ENCODE peak calls at places on chromosomes 16 and 17, in four cellular contexts. T, Z, Q and S are unnamed samples.

GRCh38 chr17:4753392-4753791 is 13.7 kb upstream of the CXCL16 start:
- DNase-seq in T (no peak), Z (no peak), Q (no peak), S (no peak)

GRCh38 chr17:78322327-78322857 is 37.5 kb downstream of the SOCS3 start:
- DNase-seq in T (no peak), Z (no peak), Q (no peak), S (peak)

GRCh38 chr16:29825145-29826044 is 5.1 kb downstream of the MVP start:
- DNase-seq in T (peak), Z (peak), Q (peak), S (peak)

GRCh38 chr17:11564483-11565380 is 33.5 kb upstream of the DNAH9 start:
- DNase-seq in T (no peak), Z (peak), Q (no peak), S (no peak)

GRCh38 chr17:65856865-65857264 is 295.4 kb upstream of the AXIN2 start:
- DNase-seq in T (no peak), Z (no peak), Q (peak), S (no peak)

GRCh38 chr17:72976971-72977767 is 115.3 kb downstream of the SLC39A11 start:
- DNase-seq in T (no peak), Z (peak), Q (peak), S (peak)

GRCh38 chr16:22198547-22199293 is 7.4 kb upstream of the EEF2K start:
- DNase-seq in T (no peak), Z (no peak), Q (no peak), S (no peak)

GRCh38 chr16:20676268-20676828 is 21.1 kb downstream of the ACSM1 start:
- DNase-seq in T (peak), Z (no peak), Q (no peak), S (peak)

GRCh38 chr17:60354223-60354622 is 37.7 kb downstream of the USP32 start:
- DNase-seq in T (no peak), Z (no peak), Q (peak), S (no peak)

GRCh38 chr17:51734462-51734861 is 424.1 kb downstream of the CA10 start:
- DNase-seq in T (peak), Z (no peak), Q (no peak), S (no peak)

GRCh38 chr16:49881890-49882289 is 26.0 kb upstream of the ZNF423 start:
- DNase-seq in T (no peak), Z (no peak), Q (no peak), S (no peak)

GRCh38 chr17:19540706-19541370 is 7.2 kb downstream of the SLC47A1 start:
- DNase-seq in T (no peak), Z (no peak), Q (no peak), S (no peak)

GRCh38 chr17:75832164-75832651 is 12.0 kb downstream of the UNC13D start:
- DNase-seq in T (no peak), Z (no peak), Q (peak), S (peak)

DNA sequence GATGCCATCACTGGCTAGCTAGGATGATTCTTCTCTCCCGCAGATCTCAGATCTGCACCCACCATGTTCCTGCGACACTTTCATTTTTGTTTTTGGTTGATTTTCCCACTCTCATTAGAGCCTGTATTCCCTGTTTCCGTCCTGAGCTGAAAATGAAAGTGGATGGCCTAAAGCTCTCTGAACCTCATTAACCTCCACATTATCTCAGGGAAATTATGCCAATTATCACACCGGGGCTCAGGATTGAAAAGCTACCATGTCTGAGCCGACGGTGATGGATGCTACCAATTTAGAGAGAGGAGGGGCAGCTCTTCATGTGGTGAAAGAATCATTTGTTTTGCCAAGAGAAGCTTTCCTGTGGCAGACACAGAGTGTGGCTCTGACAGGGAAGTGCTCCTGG is 410.4 kb upstream of the CDH11 start:
- DNase-seq in T (no peak), Z (no peak), Q (no peak), S (no peak)
- H3K4me3 ChIP-seq in T (no peak), Z (no peak), Q (peak), S (no peak)

GRCh38 chr17:57515662-57516211 is 229.4 kb downstream of the CCDC182 start:
- DNase-seq in T (no peak), Z (no peak), Q (no peak), S (no peak)
- TF ChIP-seq CTCF in T (no peak), Z (no peak), Q (no peak), S (no peak)

GRCh38 chr17:30952645-30953393 is 18.0 kb upstream of the RNF135 start:
- DNase-seq in T (no peak), Z (no peak), Q (no peak), S (no peak)

GRCh38 chr17:30957741-30958140 is 13.1 kb upstream of the RNF135 start:
- DNase-seq in T (no peak), Z (no peak), Q (no peak), S (no peak)

GRCh38 chr17:30956764-30957374 is 14.0 kb upstream of the RNF135 start:
- DNase-seq in T (no peak), Z (peak), Q (no peak), S (no peak)

GRCh38 chr17:30950669-30951399 is 20.0 kb upstream of the RNF135 start:
- DNase-seq in T (peak), Z (peak), Q (peak), S (peak)

GRCh38 chr17:30954046-30954805 is 16.6 kb upstream of the RNF135 start:
- DNase-seq in T (no peak), Z (no peak), Q (no peak), S (no peak)
- H3K4me3 ChIP-seq in T (no peak), Z (no peak), Q (no peak), S (no peak)

GRCh38 chr17:49468827-49469385 is 26.2 kb upstream of the NGFR start:
- DNase-seq in T (no peak), Z (no peak), Q (no peak), S (no peak)

GRCh38 chr17:49472527-49472926 is 22.6 kb upstream of the NGFR start:
- DNase-seq in T (no peak), Z (peak), Q (no peak), S (no peak)

GRCh38 chr17:49469831-49470568 is 25.1 kb upstream of the NGFR start:
- DNase-seq in T (peak), Z (no peak), Q (no peak), S (no peak)

GRCh38 chr17:49471769-49472168 is 23.3 kb upstream of the NGFR start:
- DNase-seq in T (no peak), Z (no peak), Q (no peak), S (no peak)

DNA sequence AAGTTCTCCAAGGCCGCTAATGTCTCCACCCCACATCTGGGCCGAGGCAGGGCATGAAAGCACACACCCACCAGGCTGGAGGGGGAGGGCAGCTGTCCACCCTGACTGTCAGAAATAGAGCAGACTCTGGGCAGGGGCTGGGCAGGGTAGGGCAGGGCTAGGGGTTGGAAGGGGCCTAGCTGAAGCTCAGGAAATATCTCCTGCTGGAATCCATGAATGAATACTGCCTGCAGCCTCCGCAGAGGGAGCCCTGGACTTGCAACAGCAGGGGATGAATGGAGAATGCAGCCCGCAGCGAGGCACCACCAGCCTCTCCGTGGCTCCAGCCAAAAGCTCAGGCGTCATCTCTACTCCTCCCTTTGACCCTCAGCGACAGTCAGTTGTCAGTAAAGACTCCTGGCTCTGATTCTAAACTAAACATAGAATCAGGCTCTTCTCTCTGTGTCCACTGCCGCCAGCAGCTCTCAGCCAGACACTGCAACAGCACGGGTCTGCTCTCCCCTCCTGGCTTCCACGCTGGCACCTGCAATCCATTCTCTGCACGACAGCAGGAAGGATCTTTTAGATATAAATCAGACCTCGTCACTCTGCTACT is 23.9 kb upstream of the NGFR start:
- DNase-seq in T (no peak), Z (peak), Q (no peak), S (no peak)
- TF ChIP-seq CTCF in T (no peak), Z (no peak), Q (no peak), S (no peak)

GRCh38 chr16:87954361-87954760 is 3.1 kb downstream of the BANP start:
- DNase-seq in T (no peak), Z (no peak), Q (no peak), S (no peak)
- H3K4me3 ChIP-seq in T (no peak), Z (no peak), Q (no peak), S (no peak)